ENCODE peak calls at places on chromosomes 16 and 17, in six cellular contexts. One of them, this sample, is unnamed.
A peak's percentile ranks its signal among the peaks of the same experiment; 100 is the strongest.

GRCh38 chr16:87780385-87780989 is 14.7 kb upstream of the KLHDC4 start:
- DNase-seq in A549: no peak
- DNase-seq in SK-N-SH: no peak
- DNase-seq in IMR-90: peak; percentile 38
- DNase-seq in K562: peak; percentile 67
- DNase-seq in HCT116: no peak
- DNase-seq in this sample: peak; percentile 87

GRCh38 chr16:65309294-65309850 is 187.5 kb upstream of the CDH11 start:
- DNase-seq in A549: no peak
- DNase-seq in SK-N-SH: peak; percentile 15
- DNase-seq in IMR-90: no peak
- DNase-seq in K562: no peak
- DNase-seq in HCT116: no peak
- DNase-seq in this sample: no peak

GRCh38 chr17:45987706-45988105 is 11.3 kb upstream of the STH start:
- DNase-seq in A549: no peak
- DNase-seq in SK-N-SH: no peak
- DNase-seq in IMR-90: no peak
- DNase-seq in K562: no peak
- DNase-seq in HCT116: no peak
- DNase-seq in this sample: no peak

GRCh38 chr17:49519781-49520180 is 24.7 kb downstream of the NGFR start:
- DNase-seq in A549: no peak
- DNase-seq in SK-N-SH: peak; percentile 88
- DNase-seq in IMR-90: no peak
- DNase-seq in K562: no peak
- DNase-seq in HCT116: no peak
- DNase-seq in this sample: no peak

GRCh38 chr17:45394913-45395568 is 37.6 kb downstream of the ARHGAP27 start:
- DNase-seq in A549: peak; percentile 88
- DNase-seq in SK-N-SH: peak; percentile 95
- DNase-seq in IMR-90: peak; percentile 90
- DNase-seq in K562: peak; percentile 93
- DNase-seq in HCT116: peak; percentile 45
- DNase-seq in this sample: no peak

GRCh38 chr16:78984324-78984723 is 616.2 kb downstream of the MAF start:
- DNase-seq in A549: peak; percentile 17
- DNase-seq in SK-N-SH: no peak
- DNase-seq in IMR-90: no peak
- DNase-seq in K562: peak; percentile 9
- DNase-seq in HCT116: no peak
- DNase-seq in this sample: no peak

GRCh38 chr16:48444574-48444973 is 59.4 kb upstream of the SIAH1 start:
- DNase-seq in A549: peak; percentile 77
- DNase-seq in SK-N-SH: no peak
- DNase-seq in IMR-90: peak; percentile 94
- DNase-seq in K562: no peak
- DNase-seq in HCT116: peak; percentile 73
- DNase-seq in this sample: no peak

GRCh38 chr17:65749479-65749878 is 188.0 kb upstream of the AXIN2 start:
- DNase-seq in A549: peak; percentile 55
- DNase-seq in SK-N-SH: no peak
- DNase-seq in IMR-90: peak; percentile 3
- DNase-seq in K562: no peak
- DNase-seq in HCT116: peak; percentile 66
- DNase-seq in this sample: no peak

GRCh38 chr16:68264128-68265077 is at the start of gene SLC7A6:
- DNase-seq in A549: peak; percentile 84
- DNase-seq in SK-N-SH: peak; percentile 93
- DNase-seq in IMR-90: peak; percentile 69
- DNase-seq in K562: peak; percentile 93
- DNase-seq in HCT116: peak; percentile 27
- DNase-seq in this sample: no peak

GRCh38 chr16:76976756-76977155 is 214.2 kb upstream of the MON1B start:
- DNase-seq in A549: no peak
- DNase-seq in SK-N-SH: no peak
- DNase-seq in IMR-90: no peak
- DNase-seq in K562: no peak
- DNase-seq in HCT116: no peak
- DNase-seq in this sample: no peak

GRCh38 chr17:31745964-31746650 is 112.9 kb downstream of the COPRS start:
- DNase-seq in A549: no peak
- DNase-seq in SK-N-SH: no peak
- DNase-seq in IMR-90: no peak
- DNase-seq in K562: no peak
- DNase-seq in HCT116: no peak
- DNase-seq in this sample: no peak

GRCh38 chr16:75109732-75110243 is 6.8 kb downstream of the LDHD start:
- DNase-seq in A549: no peak
- DNase-seq in SK-N-SH: no peak
- DNase-seq in IMR-90: no peak
- DNase-seq in K562: no peak
- DNase-seq in HCT116: no peak
- DNase-seq in this sample: no peak

GRCh38 chr17:3935140-3935542 is 18.9 kb upstream of the P2RX1 start:
- DNase-seq in A549: peak; percentile 87
- DNase-seq in SK-N-SH: peak; percentile 75
- DNase-seq in IMR-90: peak; percentile 72
- DNase-seq in K562: peak; percentile 70
- DNase-seq in HCT116: peak; percentile 41
- DNase-seq in this sample: no peak

GRCh38 chr16:48542020-48542473 is 67.9 kb downstream of the N4BP1 start:
- DNase-seq in A549: peak; percentile 66
- DNase-seq in SK-N-SH: peak; percentile 78
- DNase-seq in IMR-90: peak; percentile 54
- DNase-seq in K562: no peak
- DNase-seq in HCT116: no peak
- DNase-seq in this sample: no peak

GRCh38 chr16:22183901-22184614 is 21.8 kb downstream of the SDR42E2 start:
- DNase-seq in A549: no peak
- DNase-seq in SK-N-SH: peak; percentile 52
- DNase-seq in IMR-90: no peak
- DNase-seq in K562: peak; percentile 43
- DNase-seq in HCT116: no peak
- DNase-seq in this sample: no peak

GRCh38 chr17:82590216-82590615 is 58.0 kb downstream of the WDR45B start:
- DNase-seq in A549: no peak
- DNase-seq in SK-N-SH: no peak
- DNase-seq in IMR-90: no peak
- DNase-seq in K562: no peak
- DNase-seq in HCT116: no peak
- DNase-seq in this sample: no peak

GRCh38 chr17:43917348-43918025 is 10.2 kb upstream of the MPP2 start:
- DNase-seq in A549: peak; percentile 43
- DNase-seq in SK-N-SH: no peak
- DNase-seq in IMR-90: peak; percentile 10
- DNase-seq in K562: peak; percentile 65
- DNase-seq in HCT116: no peak
- DNase-seq in this sample: no peak

GRCh38 chr17:49217651-49218413 is 7.3 kb downstream of the ABI3 start:
- DNase-seq in A549: no peak
- DNase-seq in SK-N-SH: peak; percentile 33
- DNase-seq in IMR-90: no peak
- DNase-seq in K562: no peak
- DNase-seq in HCT116: no peak
- DNase-seq in this sample: peak; percentile 93

GRCh38 chr17:67942810-67943209 is 53.5 kb downstream of the C17orf58 start:
- DNase-seq in A549: peak; percentile 32
- DNase-seq in SK-N-SH: peak; percentile 22
- DNase-seq in IMR-90: peak; percentile 8
- DNase-seq in K562: peak; percentile 30
- DNase-seq in HCT116: no peak
- DNase-seq in this sample: no peak

GRCh38 chr17:80786470-80786869 is 205.2 kb upstream of the CHMP6 start:
- DNase-seq in A549: no peak
- DNase-seq in SK-N-SH: no peak
- DNase-seq in IMR-90: no peak
- DNase-seq in K562: no peak
- DNase-seq in HCT116: no peak
- DNase-seq in this sample: no peak
- TF ChIP-seq RAD21 in A549: no peak
- TF ChIP-seq RAD21 in SK-N-SH: no peak
- TF ChIP-seq RAD21 in IMR-90: no peak
- TF ChIP-seq RAD21 in K562: no peak
- TF ChIP-seq RAD21 in HCT116: no peak
- TF ChIP-seq RAD21 in this sample: no peak

DNA sequence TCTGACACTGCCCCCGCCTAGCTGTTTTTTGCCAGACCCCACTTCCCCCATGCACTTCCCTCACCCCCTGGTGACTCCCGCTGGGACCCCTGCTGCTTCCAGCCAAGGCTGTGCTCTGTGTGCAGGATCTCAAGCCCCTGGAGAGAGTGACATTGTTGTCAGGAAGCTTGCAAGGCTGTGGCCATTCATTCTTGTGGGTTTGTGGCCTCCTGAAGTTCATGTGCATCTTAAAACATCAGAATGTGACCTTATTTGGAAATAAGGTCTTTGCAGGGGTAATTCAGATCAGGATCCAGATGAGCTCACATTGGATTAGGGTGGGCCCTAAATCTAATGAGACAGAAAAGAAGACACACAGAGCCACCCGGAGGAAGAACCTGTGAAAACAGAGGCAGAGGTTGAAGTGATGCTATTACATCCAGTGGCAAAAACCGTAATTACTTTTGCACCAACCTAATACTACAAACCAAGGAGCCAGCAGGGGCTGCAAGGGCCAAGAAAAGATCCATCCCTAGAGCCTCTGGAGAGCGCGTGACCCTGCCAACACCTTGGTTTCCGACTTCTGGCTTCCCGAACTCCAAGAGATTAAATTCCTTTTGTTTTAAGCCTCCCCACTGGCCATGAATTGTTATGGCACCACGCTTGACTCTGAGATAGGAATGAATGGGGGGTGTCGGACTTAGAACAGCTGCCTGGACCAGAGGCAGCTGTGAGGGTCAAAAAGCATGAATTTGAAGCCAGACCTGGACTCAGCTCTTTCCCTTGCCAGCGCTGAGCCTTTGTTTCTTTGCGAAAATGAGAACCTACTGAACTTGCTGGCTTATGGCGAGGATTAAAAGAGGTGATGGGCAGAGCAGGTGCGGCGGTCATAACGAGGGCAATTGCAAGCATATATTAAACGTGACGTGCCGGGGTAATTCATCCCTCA is 75.5 kb downstream of the BMERB1 start:
- DNase-seq in A549: peak; percentile 43
- DNase-seq in SK-N-SH: peak; percentile 23
- DNase-seq in IMR-90: peak; percentile 60
- DNase-seq in K562: no peak
- DNase-seq in HCT116: no peak
- DNase-seq in this sample: no peak
- TF ChIP-seq RAD21 in A549: peak; percentile 37
- TF ChIP-seq RAD21 in SK-N-SH: peak; percentile 60
- TF ChIP-seq RAD21 in IMR-90: peak; percentile 45
- TF ChIP-seq RAD21 in K562: no peak
- TF ChIP-seq RAD21 in HCT116: peak; percentile 71
- TF ChIP-seq RAD21 in this sample: no peak

GRCh38 chr17:29621751-29622194 is 939 bp downstream of the CORO6 start:
- DNase-seq in A549: no peak
- DNase-seq in SK-N-SH: peak; percentile 57
- DNase-seq in IMR-90: no peak
- DNase-seq in K562: peak; percentile 36
- DNase-seq in HCT116: no peak
- DNase-seq in this sample: no peak

GRCh38 chr17:29618272-29619065 is 4.2 kb downstream of the CORO6 start:
- DNase-seq in A549: no peak
- DNase-seq in SK-N-SH: no peak
- DNase-seq in IMR-90: no peak
- DNase-seq in K562: no peak
- DNase-seq in HCT116: no peak
- DNase-seq in this sample: no peak

GRCh38 chr17:29619251-29619650 is 3.5 kb downstream of the CORO6 start:
- DNase-seq in A549: peak; percentile 73
- DNase-seq in SK-N-SH: peak; percentile 67
- DNase-seq in IMR-90: peak; percentile 36
- DNase-seq in K562: no peak
- DNase-seq in HCT116: no peak
- DNase-seq in this sample: no peak

GRCh38 chr17:29620779-29621500 is 1.8 kb downstream of the CORO6 start:
- DNase-seq in A549: no peak
- DNase-seq in SK-N-SH: no peak
- DNase-seq in IMR-90: no peak
- DNase-seq in K562: no peak
- DNase-seq in HCT116: no peak
- DNase-seq in this sample: no peak

DNA sequence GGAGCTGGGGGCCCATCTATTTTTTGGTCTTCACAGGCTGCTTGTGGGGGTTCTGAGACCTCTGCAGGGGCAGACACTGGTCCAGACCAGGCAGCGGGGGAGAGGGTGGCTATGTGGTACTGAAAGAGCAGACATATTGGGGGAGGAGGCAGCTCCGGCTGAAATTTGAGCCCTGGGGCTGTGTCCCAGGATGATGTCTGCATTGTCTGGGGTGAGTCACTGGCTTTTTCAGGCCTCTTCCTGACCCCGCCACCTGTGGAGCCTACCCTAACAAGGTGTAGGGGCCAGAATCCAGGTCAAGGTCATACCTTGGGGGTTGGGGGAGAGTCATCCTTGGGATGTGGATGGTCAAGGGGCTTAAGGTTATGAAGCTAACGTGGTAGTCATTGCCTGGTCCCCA is 2.4 kb downstream of the CORO6 start:
- DNase-seq in A549: peak; percentile 57
- DNase-seq in SK-N-SH: no peak
- DNase-seq in IMR-90: peak; percentile 47
- DNase-seq in K562: peak; percentile 65
- DNase-seq in HCT116: peak; percentile 33
- DNase-seq in this sample: no peak
- TF ChIP-seq RAD21 in A549: no peak
- TF ChIP-seq RAD21 in SK-N-SH: no peak
- TF ChIP-seq RAD21 in IMR-90: no peak
- TF ChIP-seq RAD21 in K562: no peak
- TF ChIP-seq RAD21 in HCT116: no peak
- TF ChIP-seq RAD21 in this sample: no peak

GRCh38 chr16:17426451-17426850 is 44.3 kb downstream of the XYLT1 start:
- DNase-seq in A549: no peak
- DNase-seq in SK-N-SH: no peak
- DNase-seq in IMR-90: no peak
- DNase-seq in K562: no peak
- DNase-seq in HCT116: no peak
- DNase-seq in this sample: no peak
- TF ChIP-seq RAD21 in A549: no peak
- TF ChIP-seq RAD21 in SK-N-SH: no peak
- TF ChIP-seq RAD21 in IMR-90: no peak
- TF ChIP-seq RAD21 in K562: no peak
- TF ChIP-seq RAD21 in HCT116: no peak
- TF ChIP-seq RAD21 in this sample: no peak